ENCODE peak calls at places on chromosomes 11 and 22, in six cellular contexts. B, U, L, A, K and E are unnamed samples.

GRCh38 chr11:107710301-107710700 is 1.6 kb downstream of the SLN start:
- DNase-seq in B (no peak), U (no peak), L (no peak), A (no peak), K (no peak), E (no peak)

GRCh38 chr11:68471360-68472340 is 11.1 kb downstream of the PPP6R3 start:
- DNase-seq in B (no peak), U (no peak), L (no peak), A (peak), K (peak), E (no peak)

GRCh38 chr11:105741488-105742020 is 131.7 kb downstream of the GRIA4 start:
- DNase-seq in B (no peak), U (no peak), L (no peak), A (no peak), K (no peak), E (peak)

GRCh38 chr11:27349919-27350318 is 13.1 kb downstream of the CCDC34 start:
- DNase-seq in B (no peak), U (no peak), L (no peak), A (no peak), K (no peak), E (no peak)

GRCh38 chr22:36177160-36177559 is 16.6 kb upstream of the APOL3 start:
- DNase-seq in B (no peak), U (no peak), L (no peak), A (no peak), K (no peak), E (no peak)

GRCh38 chr22:47307812-47308211 is 545.4 kb downstream of the TBC1D22A start:
- DNase-seq in B (no peak), U (no peak), L (no peak), A (no peak), K (no peak), E (no peak)

GRCh38 chr11:106619320-106619990 is 398.8 kb downstream of the GUCY1A2 start:
- DNase-seq in B (no peak), U (no peak), L (no peak), A (no peak), K (no peak), E (no peak)

GRCh38 chr11:35064114-35064800 is 74.7 kb upstream of the CD44 start:
- DNase-seq in B (no peak), U (no peak), L (no peak), A (peak), K (peak), E (no peak)

GRCh38 chr11:19970944-19971343 is 189.3 kb downstream of the DBX1 start:
- DNase-seq in B (no peak), U (no peak), L (no peak), A (no peak), K (no peak), E (no peak)

GRCh38 chr11:79400206-79400605 is 40.6 kb downstream of the TENM4 start:
- DNase-seq in B (no peak), U (no peak), L (no peak), A (no peak), K (no peak), E (no peak)

GRCh38 chr11:72235351-72236057 is 8.5 kb downstream of the PHOX2A start:
- DNase-seq in B (no peak), U (peak), L (no peak), A (no peak), K (no peak), E (no peak)

GRCh38 chr11:57426439-57426753 is 525 bp downstream of the SLC43A3 start:
- DNase-seq in B (no peak), U (no peak), L (no peak), A (no peak), K (no peak), E (no peak)

GRCh38 chr11:2777871-2778629 is 78.3 kb upstream of the KCNQ1OT1 start:
- DNase-seq in B (peak), U (peak), L (peak), A (no peak), K (no peak), E (peak)

DNA sequence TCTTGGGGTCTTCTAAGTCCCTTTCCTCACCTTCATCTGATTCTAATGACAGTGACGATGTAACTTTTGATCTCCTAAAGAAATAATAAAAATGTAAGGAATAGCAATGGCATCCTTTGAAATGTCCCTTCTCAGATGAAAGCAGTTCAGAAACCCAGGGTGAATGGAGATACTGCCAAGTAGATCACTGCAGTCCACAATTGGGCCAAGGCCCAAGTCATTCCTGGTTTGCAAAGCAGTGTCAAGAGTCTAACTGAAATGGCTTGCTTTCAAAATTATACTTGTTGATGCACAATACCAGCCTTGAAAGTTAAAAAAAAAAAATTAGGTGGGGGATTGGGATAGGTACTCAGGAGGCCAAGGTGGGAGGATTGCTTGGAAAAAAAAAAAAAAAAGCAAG is 20.4 kb downstream of the ASCC2 start:
- DNase-seq in B (no peak), U (peak), L (no peak), A (no peak), K (no peak), E (no peak)
- H3K27ac ChIP-seq in B (no peak), U (no peak), L (peak), A (no peak), K (no peak), E (no peak)

GRCh38 chr11:101848262-101848661 is 66.5 kb upstream of the CEP126 start:
- DNase-seq in B (no peak), U (no peak), L (no peak), A (peak), K (no peak), E (no peak)
- TF ChIP-seq CTCF in B (peak), U (peak), L (peak), A (peak), K (no peak), E (no peak)

GRCh38 chr11:64996710-64997380 is at the start of gene BATF2:
- DNase-seq in B (peak), U (peak), L (no peak), A (peak), K (peak), E (peak)
- H3K4me3 ChIP-seq in B (no peak), U (peak), L (no peak), A (no peak), K (peak), E (peak)

GRCh38 chr11:933002-933820 is 7.5 kb downstream of the AP2A2 start:
- DNase-seq in B (no peak), U (no peak), L (no peak), A (peak), K (peak), E (no peak)
- H3K27ac ChIP-seq in B (peak), U (peak), L (no peak), A (no peak), K (no peak), E (no peak)